ENCODE peak calls at places on chromosomes 7 and 10, in eight cellular contexts. R is esophagus squamous epithelium, Z is psoas muscle, Q is H1, N is heart right ventricle, X is Panc1, H is cardiac muscle cell, T is upper lobe of right lung. U is an unnamed sample. For H3K27me3 and H3K4me1, the result is how much of the 10 kb centered on the place peaks cover.

GRCh38 chr7:137961200-137962177 is 40.4 kb downstream of the CREB3L2 start:
- DNase-seq in R (no peak), Z (no peak), Q (no peak), N (no peak), X (no peak), H (no peak), T (no peak), U (no peak)

GRCh38 chr10:59055046-59055445 is 121.4 kb upstream of the PHYHIPL start:
- DNase-seq in R (no peak), Z (no peak), Q (no peak), N (no peak), X (no peak), H (no peak), T (no peak), U (no peak)

GRCh38 chr7:132750056-132750455 is 173.8 kb upstream of the PLXNA4 start:
- DNase-seq in R (no peak), Z (no peak), Q (no peak), N (no peak), X (no peak), H (peak), T (no peak), U (no peak)

GRCh38 chr10:126689461-126689994 is 19.0 kb upstream of the C10orf90 start:
- DNase-seq in R (no peak), Z (no peak), Q (no peak), N (no peak), X (no peak), H (no peak), T (no peak), U (no peak)

GRCh38 chr10:81109200-81109752 is 571.6 kb downstream of the SH2D4B start:
- DNase-seq in R (no peak), Z (no peak), Q (no peak), N (no peak), X (no peak), H (no peak), T (no peak), U (no peak)

GRCh38 chr10:91709394-91709798 is 76.5 kb upstream of the PPP1R3C start:
- DNase-seq in R (no peak), Z (no peak), Q (no peak), N (no peak), X (no peak), H (peak), T (no peak), U (no peak)

GRCh38 chr10:110163841-110164240 is 43.6 kb upstream of the MXI1 start:
- DNase-seq in R (no peak), Z (no peak), Q (no peak), N (no peak), X (no peak), H (no peak), T (no peak), U (no peak)

GRCh38 chr7:55400191-55400590 is 35.1 kb downstream of the LANCL2 start:
- DNase-seq in R (no peak), Z (no peak), Q (no peak), N (no peak), X (no peak), H (no peak), T (no peak), U (no peak)

GRCh38 chr7:103065666-103066065 is 8.9 kb downstream of the FBXL13 start:
- DNase-seq in R (no peak), Z (peak), Q (peak), N (peak), X (no peak), H (peak), T (peak), U (no peak)

GRCh38 chr7:22872087-22872807 is 49.6 kb upstream of the TOMM7 start:
- DNase-seq in R (no peak), Z (no peak), Q (no peak), N (no peak), X (no peak), H (no peak), T (no peak), U (no peak)

GRCh38 chr10:79310911-79311573 is 36.2 kb upstream of the PPIF start:
- DNase-seq in R (no peak), Z (peak), Q (no peak), N (peak), X (no peak), H (no peak), T (no peak), U (no peak)

GRCh38 chr7:105319578-105319977 is 69.1 kb downstream of the SRPK2 start:
- DNase-seq in R (no peak), Z (no peak), Q (no peak), N (no peak), X (no peak), H (no peak), T (no peak), U (no peak)

GRCh38 chr10:29646238-29646902 is 11.6 kb upstream of the SVIL start:
- DNase-seq in R (no peak), Z (peak), Q (no peak), N (no peak), X (no peak), H (peak), T (no peak), U (no peak)

GRCh38 chr7:17015575-17015974 is 133.8 kb upstream of the AGR3 start:
- DNase-seq in R (no peak), Z (no peak), Q (no peak), N (no peak), X (no peak), H (peak), T (no peak), U (no peak)

GRCh38 chr7:81676105-81676811 is 93.6 kb downstream of the HGF start:
- DNase-seq in R (no peak), Z (no peak), Q (no peak), N (no peak), X (no peak), H (peak), T (no peak), U (no peak)

GRCh38 chr10:10658157-10658556 is 359.5 kb upstream of the CELF2 start:
- DNase-seq in R (no peak), Z (no peak), Q (no peak), N (no peak), X (no peak), H (peak), T (no peak), U (no peak)

GRCh38 chr10:15990523-15991129 is 130.3 kb upstream of the MINDY3 start:
- DNase-seq in R (no peak), Z (no peak), Q (no peak), N (no peak), X (no peak), H (no peak), T (no peak), U (no peak)

GRCh38 chr7:87310790-87311419 is 34.6 kb upstream of the CROT start:
- DNase-seq in R (no peak), Z (no peak), Q (no peak), N (no peak), X (no peak), H (no peak), T (no peak), U (no peak)

GRCh38 chr7:44565097-44565794 is 8.5 kb downstream of the DDX56 start:
- DNase-seq in R (no peak), Z (peak), Q (peak), N (peak), X (peak), H (peak), T (peak), U (peak)

GRCh38 chr10:30691601-30692015 is 62.1 kb upstream of the LYZL2 start:
- DNase-seq in R (no peak), Z (no peak), Q (no peak), N (no peak), X (no peak), H (no peak), T (no peak), U (no peak)

GRCh38 chr10:129952771-129953489 is 11.1 kb downstream of the EBF3 start:
- DNase-seq in R (no peak), Z (no peak), Q (no peak), N (no peak), X (no peak), H (peak), T (no peak), U (peak)

DNA sequence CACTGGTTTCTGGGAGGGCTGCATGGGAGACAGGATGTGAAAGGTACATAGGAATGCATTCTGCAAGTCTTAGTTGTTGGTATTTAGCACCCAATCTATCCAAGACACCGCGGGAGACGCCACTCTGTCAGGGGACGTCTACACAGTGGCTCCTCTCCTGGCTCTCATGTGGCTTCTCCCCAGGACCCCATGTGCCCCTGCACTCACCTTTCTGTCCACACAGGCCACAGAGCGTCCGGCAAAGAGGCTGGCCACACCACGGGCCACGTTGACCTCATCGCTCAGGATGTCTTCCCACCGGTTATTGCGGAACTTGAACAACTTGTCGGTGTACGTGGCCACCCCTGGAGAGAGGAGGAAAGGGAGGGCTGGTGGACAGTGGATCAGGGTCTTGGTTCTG is 73.4 kb downstream of the GOLGA7B start:
- DNase-seq in R (no peak), Z (no peak), Q (no peak), N (no peak), X (no peak), H (no peak), T (peak), U (no peak)
- H3K27me3 ChIP-seq in R (half or more), Z (under half), Q (under half), N (under half), X (under half), H (under half), T (under half), U (under half)

GRCh38 chr10:103600956-103601569 is 107.6 kb downstream of the NEURL1 start:
- DNase-seq in R (no peak), Z (no peak), Q (no peak), N (no peak), X (no peak), H (no peak), T (no peak), U (no peak)

GRCh38 chr10:103599907-103600306 is 106.4 kb downstream of the NEURL1 start:
- DNase-seq in R (no peak), Z (no peak), Q (no peak), N (no peak), X (no peak), H (no peak), T (no peak), U (no peak)

GRCh38 chr10:103598654-103599115 is 105.2 kb downstream of the NEURL1 start:
- DNase-seq in R (no peak), Z (peak), Q (peak), N (no peak), X (peak), H (peak), T (no peak), U (no peak)

GRCh38 chr10:103600325-103600724 is 106.8 kb downstream of the NEURL1 start:
- DNase-seq in R (no peak), Z (no peak), Q (no peak), N (no peak), X (no peak), H (no peak), T (no peak), U (no peak)

GRCh38 chr10:103599211-103599610 is 105.7 kb downstream of the NEURL1 start:
- DNase-seq in R (no peak), Z (peak), Q (no peak), N (no peak), X (no peak), H (no peak), T (no peak), U (no peak)
- TF ChIP-seq CTCF in R (no peak), Z (no peak), Q (no peak), N (no peak), X (no peak), H (no peak), T (no peak), U (no peak)

GRCh38 chr7:139036901-139037300 is 1.1 kb upstream of the ZC3HAV1L start:
- DNase-seq in R (no peak), Z (no peak), Q (no peak), N (no peak), X (no peak), H (no peak), T (no peak), U (no peak)
- H3K4me1 ChIP-seq in R (under half), Z (under half), Q (under half), N (under half), X (under half), H (under half), T (under half), U (under half)

GRCh38 chr7:27205325-27206280 is 5.7 kb upstream of the HOXA13 start:
- DNase-seq in R (no peak), Z (no peak), Q (peak), N (no peak), X (no peak), H (no peak), T (peak), U (no peak)
- H3K27me3 ChIP-seq in R (half or more), Z (half or more), Q (half or more), N (half or more), X (under half), H (half or more), T (half or more), U (under half)

GRCh38 chr10:4475796-4476195 is 350.2 kb upstream of the AKR1E2 start:
- DNase-seq in R (no peak), Z (no peak), Q (no peak), N (no peak), X (no peak), H (no peak), T (no peak), U (no peak)
- TF ChIP-seq CTCF in R (no peak), Z (no peak), Q (no peak), N (no peak), X (no peak), H (no peak), T (no peak), U (no peak)

GRCh38 chr10:132007681-132008080 is 26.0 kb upstream of the BNIP3 start:
- DNase-seq in R (no peak), Z (no peak), Q (no peak), N (no peak), X (no peak), H (no peak), T (no peak), U (no peak)

GRCh38 chr10:132004052-132004451 is 22.3 kb upstream of the BNIP3 start:
- DNase-seq in R (no peak), Z (no peak), Q (no peak), N (no peak), X (no peak), H (no peak), T (no peak), U (no peak)

GRCh38 chr10:132005147-132005546 is 23.4 kb upstream of the BNIP3 start:
- DNase-seq in R (no peak), Z (no peak), Q (no peak), N (no peak), X (no peak), H (no peak), T (no peak), U (no peak)

GRCh38 chr10:132009575-132009974 is 27.9 kb upstream of the BNIP3 start:
- DNase-seq in R (no peak), Z (no peak), Q (no peak), N (no peak), X (no peak), H (no peak), T (no peak), U (no peak)

DNA sequence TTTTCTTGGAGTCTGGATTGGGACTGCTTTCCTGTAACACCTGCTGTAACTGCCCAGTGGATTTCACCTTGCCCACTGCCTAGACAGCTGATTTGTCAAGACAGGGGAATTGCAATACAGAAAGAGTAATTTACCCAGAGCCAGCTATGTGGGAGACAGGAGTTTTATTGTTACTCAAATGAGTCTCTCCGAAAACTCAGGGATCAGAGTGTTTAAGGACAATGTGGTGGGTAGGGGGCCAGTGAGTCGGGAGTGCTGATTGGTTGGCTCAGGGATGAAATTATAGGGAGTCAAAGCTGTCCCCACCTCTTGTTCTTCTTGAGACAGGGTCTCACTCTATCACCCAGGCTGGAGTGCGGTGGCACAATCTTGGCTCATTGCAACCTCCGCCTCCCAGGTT is 25.2 kb upstream of the BNIP3 start:
- DNase-seq in R (no peak), Z (no peak), Q (no peak), N (no peak), X (no peak), H (no peak), T (no peak), U (no peak)
- H3K4me1 ChIP-seq in R (under half), Z (under half), Q (under half), N (under half), X (under half), H (under half), T (under half), U (under half)

DNA sequence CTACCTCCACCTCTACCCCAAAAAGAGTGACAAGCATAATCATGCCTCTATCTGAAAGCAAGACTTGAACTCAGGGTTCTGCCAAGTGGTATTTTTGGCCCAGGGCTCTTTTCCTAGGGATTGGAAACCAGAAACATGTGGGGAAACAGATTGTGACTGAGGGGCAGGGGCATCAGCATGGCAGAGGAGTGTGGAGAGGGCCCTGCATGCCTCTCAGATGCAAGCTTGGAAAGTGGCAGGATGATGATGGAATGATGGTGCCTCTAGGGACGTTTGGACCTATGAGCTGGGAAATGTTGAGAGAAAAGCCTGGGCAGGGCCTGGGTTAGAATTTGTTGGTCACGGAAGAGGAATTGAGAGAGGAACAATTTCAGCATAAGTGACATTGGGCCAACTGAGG is 78.4 kb upstream of the LEP start:
- DNase-seq in R (no peak), Z (no peak), Q (no peak), N (no peak), X (no peak), H (no peak), T (no peak), U (no peak)
- H3K27me3 ChIP-seq in R (half or more), Z (half or more), Q (half or more), N (half or more), X (under half), H (half or more), T (half or more), U (under half)

GRCh38 chr10:94963901-94964300 is 25.4 kb downstream of the CYP2C9 start:
- DNase-seq in R (no peak), Z (no peak), Q (peak), N (no peak), X (peak), H (peak), T (no peak), U (no peak)
- TF ChIP-seq CTCF in R (no peak), Z (peak), Q (peak), N (peak), X (peak), H (peak), T (peak), U (no peak)

GRCh38 chr10:103762924-103763323 is 92.5 kb downstream of the SH3PXD2A start:
- DNase-seq in R (no peak), Z (no peak), Q (no peak), N (no peak), X (no peak), H (no peak), T (no peak), U (no peak)
- H3K4me1 ChIP-seq in R (half or more), Z (half or more), Q (under half), N (half or more), X (under half), H (under half), T (half or more), U (under half)

U was measured in ascending aorta.